ENCODE peak calls at places on chromosomes 3 and 15, in eight cellular contexts. One of them, this sample, is unnamed.
A peak's percentile ranks its signal among the peaks of the same experiment; 100 is the strongest.

GRCh38 chr15:40928351-40928974 is 677 bp upstream of the DLL4 start:
- DNase-seq in Kasumi-1: no peak
- DNase-seq in globus pallidus: no peak
- DNase-seq in left cardiac atrium: peak; percentile 29
- DNase-seq in ELR: no peak
- DNase-seq in kidney: peak; percentile 83
- DNase-seq in activated CD8-positive, alpha-beta memory T cell treated with anti-CD3 and anti-CD28 coated beads for 48 hours: no peak
- DNase-seq in NCI-H1694: no peak
- DNase-seq in this sample: no peak

GRCh38 chr15:68318008-68318835 is 40.7 kb downstream of the FEM1B start:
- DNase-seq in kidney: peak; percentile 34
- DNase-seq in NCI-H1694: no peak
- DNase-seq in ELR: no peak
- DNase-seq in activated CD8-positive, alpha-beta memory T cell treated with anti-CD3 and anti-CD28 coated beads for 48 hours: no peak
- DNase-seq in Kasumi-1: no peak
- DNase-seq in left cardiac atrium: no peak
- DNase-seq in globus pallidus: no peak
- DNase-seq in this sample: peak; percentile 36

GRCh38 chr3:37462452-37462851 is 288.1 kb upstream of the LRRFIP2 start:
- DNase-seq in kidney: no peak
- DNase-seq in Kasumi-1: no peak
- DNase-seq in globus pallidus: no peak
- DNase-seq in NCI-H1694: no peak
- DNase-seq in left cardiac atrium: no peak
- DNase-seq in ELR: no peak
- DNase-seq in activated CD8-positive, alpha-beta memory T cell treated with anti-CD3 and anti-CD28 coated beads for 48 hours: no peak
- DNase-seq in this sample: no peak

GRCh38 chr15:80331886-80332406 is 72.2 kb upstream of the ARNT2 start:
- DNase-seq in left cardiac atrium: no peak
- DNase-seq in NCI-H1694: no peak
- DNase-seq in Kasumi-1: no peak
- DNase-seq in ELR: no peak
- DNase-seq in activated CD8-positive, alpha-beta memory T cell treated with anti-CD3 and anti-CD28 coated beads for 48 hours: no peak
- DNase-seq in globus pallidus: no peak
- DNase-seq in kidney: no peak
- DNase-seq in this sample: no peak

GRCh38 chr15:55959744-55960143 is 33.7 kb downstream of the NEDD4 start:
- DNase-seq in kidney: no peak
- DNase-seq in Kasumi-1: no peak
- DNase-seq in NCI-H1694: no peak
- DNase-seq in activated CD8-positive, alpha-beta memory T cell treated with anti-CD3 and anti-CD28 coated beads for 48 hours: no peak
- DNase-seq in left cardiac atrium: no peak
- DNase-seq in ELR: no peak
- DNase-seq in globus pallidus: no peak
- DNase-seq in this sample: no peak

GRCh38 chr15:89038146-89038545 is 50.1 kb upstream of the ABHD2 start:
- DNase-seq in kidney: no peak
- DNase-seq in globus pallidus: no peak
- DNase-seq in left cardiac atrium: no peak
- DNase-seq in NCI-H1694: no peak
- DNase-seq in activated CD8-positive, alpha-beta memory T cell treated with anti-CD3 and anti-CD28 coated beads for 48 hours: no peak
- DNase-seq in Kasumi-1: no peak
- DNase-seq in ELR: no peak
- DNase-seq in this sample: peak; percentile 35

GRCh38 chr3:189500299-189500698 is 130.9 kb upstream of the TP63 start:
- DNase-seq in NCI-H1694: no peak
- DNase-seq in kidney: no peak
- DNase-seq in activated CD8-positive, alpha-beta memory T cell treated with anti-CD3 and anti-CD28 coated beads for 48 hours: no peak
- DNase-seq in left cardiac atrium: no peak
- DNase-seq in globus pallidus: no peak
- DNase-seq in ELR: no peak
- DNase-seq in Kasumi-1: no peak
- DNase-seq in this sample: no peak

GRCh38 chr15:26178821-26179220 is 315.7 kb upstream of the ATP10A start:
- DNase-seq in kidney: no peak
- DNase-seq in left cardiac atrium: no peak
- DNase-seq in activated CD8-positive, alpha-beta memory T cell treated with anti-CD3 and anti-CD28 coated beads for 48 hours: no peak
- DNase-seq in Kasumi-1: no peak
- DNase-seq in ELR: no peak
- DNase-seq in globus pallidus: no peak
- DNase-seq in NCI-H1694: no peak
- DNase-seq in this sample: no peak

GRCh38 chr3:33577588-33577987 is 137.4 kb upstream of the UBP1 start:
- DNase-seq in ELR: no peak
- DNase-seq in activated CD8-positive, alpha-beta memory T cell treated with anti-CD3 and anti-CD28 coated beads for 48 hours: no peak
- DNase-seq in globus pallidus: no peak
- DNase-seq in left cardiac atrium: no peak
- DNase-seq in kidney: no peak
- DNase-seq in NCI-H1694: no peak
- DNase-seq in Kasumi-1: no peak
- DNase-seq in this sample: no peak

GRCh38 chr3:129611446-129611800 is 4.9 kb upstream of the PLXND1 start:
- DNase-seq in left cardiac atrium: no peak
- DNase-seq in kidney: peak; percentile 66
- DNase-seq in Kasumi-1: no peak
- DNase-seq in globus pallidus: no peak
- DNase-seq in ELR: no peak
- DNase-seq in activated CD8-positive, alpha-beta memory T cell treated with anti-CD3 and anti-CD28 coated beads for 48 hours: no peak
- DNase-seq in NCI-H1694: no peak
- DNase-seq in this sample: no peak

GRCh38 chr3:170852307-170852706 is 17.7 kb downstream of the RPL22L1 start:
- DNase-seq in globus pallidus: no peak
- DNase-seq in kidney: no peak
- DNase-seq in NCI-H1694: no peak
- DNase-seq in ELR: no peak
- DNase-seq in activated CD8-positive, alpha-beta memory T cell treated with anti-CD3 and anti-CD28 coated beads for 48 hours: no peak
- DNase-seq in left cardiac atrium: no peak
- DNase-seq in Kasumi-1: no peak
- DNase-seq in this sample: no peak

GRCh38 chr3:1275495-1275894 is 182.7 kb downstream of the CNTN6 start:
- DNase-seq in NCI-H1694: no peak
- DNase-seq in kidney: no peak
- DNase-seq in Kasumi-1: peak; percentile 33
- DNase-seq in activated CD8-positive, alpha-beta memory T cell treated with anti-CD3 and anti-CD28 coated beads for 48 hours: no peak
- DNase-seq in globus pallidus: peak; percentile 27
- DNase-seq in ELR: no peak
- DNase-seq in left cardiac atrium: no peak
- DNase-seq in this sample: peak; percentile 56

GRCh38 chr3:75395601-75396315 is 268.4 kb upstream of the FRG2C start:
- DNase-seq in Kasumi-1: no peak
- DNase-seq in activated CD8-positive, alpha-beta memory T cell treated with anti-CD3 and anti-CD28 coated beads for 48 hours: no peak
- DNase-seq in kidney: no peak
- DNase-seq in NCI-H1694: no peak
- DNase-seq in ELR: no peak
- DNase-seq in left cardiac atrium: no peak
- DNase-seq in globus pallidus: no peak
- DNase-seq in this sample: no peak

GRCh38 chr3:144362126-144362525 is 390.5 kb downstream of the DIPK2A start:
- DNase-seq in Kasumi-1: no peak
- DNase-seq in left cardiac atrium: no peak
- DNase-seq in globus pallidus: no peak
- DNase-seq in NCI-H1694: no peak
- DNase-seq in activated CD8-positive, alpha-beta memory T cell treated with anti-CD3 and anti-CD28 coated beads for 48 hours: no peak
- DNase-seq in kidney: no peak
- DNase-seq in ELR: peak; percentile 14
- DNase-seq in this sample: no peak

GRCh38 chr15:41429003-41429890 is 12.4 kb downstream of the RTF1 start:
- DNase-seq in left cardiac atrium: no peak
- DNase-seq in NCI-H1694: no peak
- DNase-seq in ELR: no peak
- DNase-seq in kidney: no peak
- DNase-seq in Kasumi-1: no peak
- DNase-seq in activated CD8-positive, alpha-beta memory T cell treated with anti-CD3 and anti-CD28 coated beads for 48 hours: no peak
- DNase-seq in globus pallidus: no peak
- DNase-seq in this sample: no peak